ENCODE peak calls at places on chromosomes 12 and 14, in seven cellular contexts. Q, E, X, U, A, Z and T are unnamed samples.

GRCh38 chr14:54708982-54709381 is 142.1 kb downstream of the SAMD4A start:
- DNase-seq in Q (no peak), E (no peak), X (no peak), U (no peak), A (no peak), Z (no peak), T (no peak)

GRCh38 chr14:23829736-23830474 is 123.7 kb upstream of the DHRS4 start:
- DNase-seq in Q (no peak), E (peak; percentile 93), X (peak; percentile 81), U (no peak), A (no peak), Z (no peak), T (peak; percentile 4)

GRCh38 chr14:42665083-42665482 is 1058.4 kb downstream of the LRFN5 start:
- DNase-seq in Q (no peak), E (no peak), X (no peak), U (no peak), A (no peak), Z (no peak), T (no peak)

GRCh38 chr14:37585971-37586759 is 8.9 kb downstream of the FOXA1 start:
- DNase-seq in Q (no peak), E (no peak), X (no peak), U (no peak), A (no peak), Z (no peak), T (no peak)

GRCh38 chr12:113112043-113112899 is 23.3 kb downstream of the RASAL1 start:
- DNase-seq in Q (no peak), E (no peak), X (no peak), U (no peak), A (no peak), Z (no peak), T (no peak)

GRCh38 chr12:117603316-117604113 is 242.1 kb upstream of the NOS1 start:
- DNase-seq in Q (no peak), E (no peak), X (no peak), U (no peak), A (no peak), Z (no peak), T (no peak)

GRCh38 chr12:44654641-44655625 is 221.2 kb downstream of the NELL2 start:
- DNase-seq in Q (no peak), E (no peak), X (no peak), U (no peak), A (peak; percentile 11), Z (no peak), T (no peak)

GRCh38 chr12:124736115-124737039 is 127.3 kb downstream of the SCARB1 start:
- DNase-seq in Q (no peak), E (no peak), X (no peak), U (no peak), A (no peak), Z (no peak), T (no peak)

GRCh38 chr12:122459211-122459610 is 36.7 kb upstream of the CLIP1 start:
- DNase-seq in Q (no peak), E (no peak), X (no peak), U (no peak), A (no peak), Z (no peak), T (no peak)

GRCh38 chr14:73180385-73180805 is 44.1 kb downstream of the PSEN1 start:
- DNase-seq in Q (no peak), E (no peak), X (peak; percentile 27), U (no peak), A (no peak), Z (no peak), T (no peak)

GRCh38 chr12:43914391-43914790 is 78.5 kb downstream of the TMEM117 start:
- DNase-seq in Q (no peak), E (no peak), X (no peak), U (no peak), A (no peak), Z (no peak), T (no peak)

GRCh38 chr14:33393895-33394405 is 455.3 kb downstream of the NPAS3 start:
- DNase-seq in Q (no peak), E (no peak), X (no peak), U (no peak), A (no peak), Z (no peak), T (no peak)

GRCh38 chr12:96520767-96521166 is 31.4 kb downstream of the CFAP54 start:
- DNase-seq in Q (no peak), E (no peak), X (no peak), U (no peak), A (no peak), Z (no peak), T (no peak)

DNA sequence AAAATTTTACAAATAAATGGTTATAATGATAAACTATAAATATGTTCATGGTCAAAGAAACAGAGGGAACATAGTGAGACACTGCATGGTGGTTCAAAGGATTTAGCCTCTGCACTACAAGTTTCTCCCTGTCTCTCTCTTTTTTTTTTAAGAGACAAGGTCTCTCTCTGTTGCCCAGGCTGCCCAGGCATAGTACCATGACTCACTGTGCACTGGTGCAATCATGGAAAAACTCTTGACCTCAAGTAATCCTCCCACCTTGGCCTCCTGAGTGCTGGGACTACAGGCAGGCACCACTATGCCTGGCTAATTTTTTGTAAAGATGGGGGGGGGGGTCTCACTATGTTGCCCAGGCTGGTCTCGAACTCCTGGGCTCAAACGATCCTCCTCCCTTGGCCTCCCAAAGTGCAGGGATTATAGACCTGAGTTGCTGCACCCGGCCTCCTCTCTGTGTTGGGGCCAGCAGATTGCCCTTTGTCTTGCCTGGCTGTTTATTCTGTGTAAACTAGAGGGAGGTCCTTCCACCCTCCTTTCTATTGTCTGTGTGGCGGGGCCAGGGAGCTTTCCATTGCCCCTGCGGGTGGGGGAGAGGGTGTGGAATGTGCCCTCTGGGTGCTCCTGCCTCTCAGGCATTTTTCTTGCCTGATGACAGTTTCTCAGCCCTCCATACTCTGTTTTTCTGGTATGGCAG is 22.1 kb downstream of the MTHFD1 start:
- DNase-seq in Q (no peak), E (no peak), X (peak; percentile 67), U (no peak), A (no peak), Z (no peak), T (no peak)
- TF ChIP-seq JUND in Q (no peak), E (no peak), X (no peak), U (no peak), A (no peak), Z (no peak), T (no peak)

GRCh38 chr14:44370727-44371126 is 136.4 kb downstream of the FSCB start:
- DNase-seq in Q (no peak), E (no peak), X (no peak), U (no peak), A (no peak), Z (no peak), T (no peak)
- TF ChIP-seq JUND in Q (no peak), E (no peak), X (no peak), U (no peak), A (no peak), Z (no peak), T (no peak)

GRCh38 chr12:103348935-103349334 is 146.8 kb downstream of the C12orf42 start:
- DNase-seq in Q (no peak), E (no peak), X (no peak), U (no peak), A (no peak), Z (no peak), T (no peak)

GRCh38 chr12:103354403-103354802 is 141.4 kb downstream of the C12orf42 start:
- DNase-seq in Q (no peak), E (no peak), X (no peak), U (no peak), A (no peak), Z (no peak), T (no peak)

GRCh38 chr12:103353913-103354312 is 141.9 kb downstream of the C12orf42 start:
- DNase-seq in Q (no peak), E (no peak), X (no peak), U (no peak), A (no peak), Z (no peak), T (no peak)

GRCh38 chr12:103350116-103350515 is 145.7 kb downstream of the C12orf42 start:
- DNase-seq in Q (no peak), E (peak; percentile 10), X (no peak), U (no peak), A (no peak), Z (no peak), T (no peak)
- TF ChIP-seq JUND in Q (no peak), E (no peak), X (no peak), U (no peak), A (no peak), Z (no peak), T (no peak)

GRCh38 chr12:111361717-111362576 is 6.9 kb downstream of the PHETA1 start:
- DNase-seq in Q (no peak), E (no peak), X (peak; percentile 39), U (no peak), A (no peak), Z (no peak), T (no peak)
- TF ChIP-seq JUND in Q (no peak), E (no peak), X (peak; percentile 69), U (no peak), A (no peak), Z (no peak), T (no peak)

GRCh38 chr12:73421832-73422231 is 1115.8 kb upstream of the ATXN7L3B start:
- DNase-seq in Q (no peak), E (no peak), X (no peak), U (no peak), A (no peak), Z (no peak), T (no peak)
- TF ChIP-seq JUND in Q (no peak), E (peak; percentile 59), X (no peak), U (no peak), A (no peak), Z (no peak), T (no peak)

GRCh38 chr12:12645485-12645884 is 33.8 kb downstream of the CREBL2 start:
- DNase-seq in Q (peak; percentile 29), E (peak; percentile 16), X (peak; percentile 64), U (no peak), A (peak; percentile 34), Z (no peak), T (peak; percentile 25)
- TF ChIP-seq JUND in Q (no peak), E (no peak), X (no peak), U (no peak), A (no peak), Z (no peak), T (no peak)